ENCODE peak calls at places on chromosomes 6 and 20, in seven cellular contexts. D is neuronal stem cell, B is H1, V is H9, L is IMR-90, H is trophoblast cell, T is mesenchymal stem cell. P is an unnamed sample.

GRCh38 chr6:133610271-133610840 is 278.6 kb upstream of the TCF21 start:
- DNase-seq in D (no peak), B (no peak), V (no peak), L (peak), H (no peak), T (peak), P (no peak)

GRCh38 chr6:37173573-37174195 is 3.7 kb downstream of the PIM1 start:
- DNase-seq in D (no peak), B (no peak), V (no peak), L (no peak), H (no peak), T (no peak), P (no peak)

GRCh38 chr20:5216663-5217062 is 89.9 kb downstream of the CDS2 start:
- DNase-seq in D (no peak), B (no peak), V (no peak), L (no peak), H (no peak), T (no peak), P (no peak)

GRCh38 chr6:30500421-30501069 is 11.2 kb downstream of the HLA-E start:
- DNase-seq in D (no peak), B (no peak), V (no peak), L (peak), H (no peak), T (peak), P (no peak)

GRCh38 chr6:24558516-24558915 is 63.7 kb downstream of the ALDH5A1 start:
- DNase-seq in D (no peak), B (no peak), V (no peak), L (no peak), H (no peak), T (no peak), P (no peak)

GRCh38 chr20:36344517-36345132 is 38.5 kb downstream of the DLGAP4 start:
- DNase-seq in D (peak), B (peak), V (peak), L (peak), H (peak), T (peak), P (peak)

GRCh38 chr6:142028527-142028926 is 104.2 kb upstream of the GJE1 start:
- DNase-seq in D (no peak), B (no peak), V (no peak), L (no peak), H (no peak), T (no peak), P (no peak)

GRCh38 chr6:45422541-45423110 is 44.9 kb upstream of the SUPT3H start:
- DNase-seq in D (peak), B (no peak), V (peak), L (peak), H (no peak), T (peak), P (peak)

GRCh38 chr20:47659904-47660601 is 125.2 kb downstream of the SULF2 start:
- DNase-seq in D (no peak), B (no peak), V (no peak), L (no peak), H (no peak), T (no peak), P (no peak)

GRCh38 chr6:20319520-20320357 is 81.9 kb upstream of the E2F3 start:
- DNase-seq in D (no peak), B (no peak), V (no peak), L (no peak), H (no peak), T (no peak), P (no peak)

GRCh38 chr6:112372213-112372806 is 25.2 kb downstream of the RFPL4B start:
- DNase-seq in D (no peak), B (no peak), V (no peak), L (peak), H (no peak), T (peak), P (peak)

GRCh38 chr20:14334306-14334930 is 3.0 kb downstream of the FLRT3 start:
- DNase-seq in D (peak), B (no peak), V (peak), L (peak), H (no peak), T (peak), P (peak)

GRCh38 chr20:9647741-9648140 is 133.4 kb downstream of the LAMP5 start:
- DNase-seq in D (no peak), B (no peak), V (no peak), L (no peak), H (no peak), T (no peak), P (no peak)

GRCh38 chr20:48999890-49000870 is 45.9 kb upstream of the CSE1L start:
- DNase-seq in D (no peak), B (no peak), V (no peak), L (no peak), H (no peak), T (no peak), P (no peak)

GRCh38 chr6:167995302-167995701 is 2.2 kb upstream of the KIF25 start:
- DNase-seq in D (no peak), B (peak), V (no peak), L (no peak), H (no peak), T (no peak), P (no peak)

GRCh38 chr6:13485923-13486557 is 1.4 kb downstream of the GFOD1 start:
- DNase-seq in D (peak), B (no peak), V (no peak), L (peak), H (peak), T (peak), P (peak)

GRCh38 chr6:137277971-137278602 is 58.9 kb upstream of the IFNGR1 start:
- DNase-seq in D (peak), B (no peak), V (peak), L (peak), H (peak), T (peak), P (peak)

GRCh38 chr6:14117158-14118090 is at the start of gene CD83:
- DNase-seq in D (peak), B (peak), V (peak), L (peak), H (peak), T (peak), P (peak)

GRCh38 chr6:74870403-74870802 is 335.4 kb downstream of the COL12A1 start:
- DNase-seq in D (no peak), B (no peak), V (no peak), L (no peak), H (peak), T (no peak), P (peak)

GRCh38 chr20:51284871-51285270 is 257.6 kb downstream of the NFATC2 start:
- DNase-seq in D (no peak), B (no peak), V (no peak), L (no peak), H (no peak), T (no peak), P (no peak)

GRCh38 chr20:48238326-48238725 is 453.0 kb upstream of the SULF2 start:
- DNase-seq in D (no peak), B (no peak), V (no peak), L (peak), H (no peak), T (peak), P (peak)

GRCh38 chr6:120378582-120379220 is 955.6 kb downstream of the TBC1D32 start:
- DNase-seq in D (no peak), B (no peak), V (no peak), L (no peak), H (no peak), T (peak), P (peak)

GRCh38 chr20:35398660-35399144 is 13.1 kb downstream of the UQCC1 start:
- DNase-seq in D (no peak), B (no peak), V (no peak), L (peak), H (no peak), T (no peak), P (no peak)

GRCh38 chr6:73565767-73566485 is 45.1 kb upstream of the EEF1A1 start:
- DNase-seq in D (peak), B (no peak), V (peak), L (peak), H (peak), T (no peak), P (peak)

GRCh38 chr20:37651932-37652331 is 41.9 kb upstream of the CTNNBL1 start:
- DNase-seq in D (peak), B (peak), V (peak), L (no peak), H (no peak), T (no peak), P (peak)

GRCh38 chr20:37515876-37516275 is 5.2 kb upstream of the NNAT start:
- DNase-seq in D (no peak), B (no peak), V (no peak), L (no peak), H (no peak), T (no peak), P (no peak)

GRCh38 chr6:129203190-129203900 is 320.4 kb downstream of the LAMA2 start:
- DNase-seq in D (no peak), B (no peak), V (no peak), L (no peak), H (no peak), T (no peak), P (no peak)

GRCh38 chr6:137536104-137536773 is 42.0 kb upstream of the OLIG3 start:
- DNase-seq in D (no peak), B (no peak), V (no peak), L (no peak), H (no peak), T (no peak), P (no peak)

GRCh38 chr6:26534681-26535465 is 3.3 kb upstream of the HMGN4 start:
- DNase-seq in D (no peak), B (no peak), V (no peak), L (no peak), H (no peak), T (no peak), P (no peak)

GRCh38 chr20:8721098-8721497 is 347.8 kb upstream of the PLCB4 start:
- DNase-seq in D (peak), B (no peak), V (peak), L (peak), H (peak), T (peak), P (peak)

GRCh38 chr20:24782801-24783630 is 166.1 kb upstream of the CST7 start:
- DNase-seq in D (no peak), B (no peak), V (peak), L (no peak), H (no peak), T (no peak), P (peak)

GRCh38 chr6:120198033-120198432 is 848.5 kb upstream of the MAN1A1 start:
- DNase-seq in D (no peak), B (no peak), V (no peak), L (no peak), H (no peak), T (peak), P (peak)

GRCh38 chr6:135944120-135944519 is 92.6 kb downstream of the PDE7B start:
- DNase-seq in D (no peak), B (no peak), V (no peak), L (no peak), H (no peak), T (no peak), P (no peak)

GRCh38 chr6:103273048-103273447 is 1586.7 kb downstream of the HACE1 start:
- DNase-seq in D (peak), B (no peak), V (no peak), L (no peak), H (no peak), T (peak), P (peak)

GRCh38 chr6:1890987-1891386 is 281.3 kb downstream of the FOXC1 start:
- DNase-seq in D (no peak), B (no peak), V (no peak), L (no peak), H (no peak), T (no peak), P (no peak)

GRCh38 chr6:1890071-1890470 is 280.4 kb downstream of the FOXC1 start:
- DNase-seq in D (no peak), B (no peak), V (no peak), L (no peak), H (no peak), T (peak), P (no peak)

GRCh38 chr6:1884313-1884712 is 274.6 kb downstream of the FOXC1 start:
- DNase-seq in D (no peak), B (no peak), V (no peak), L (no peak), H (no peak), T (no peak), P (no peak)

GRCh38 chr6:1885576-1886003 is 275.9 kb downstream of the FOXC1 start:
- DNase-seq in D (no peak), B (no peak), V (no peak), L (no peak), H (no peak), T (no peak), P (no peak)
- H2BK5ac ChIP-seq in D (no peak), B (no peak), V (no peak), L (no peak), H (no peak), T (no peak), P (no peak)

GRCh38 chr6:122622404-122622938 is 12.3 kb downstream of the PKIB start:
- DNase-seq in D (no peak), B (no peak), V (no peak), L (no peak), H (no peak), T (no peak), P (no peak)
- H2BK5ac ChIP-seq in D (no peak), B (no peak), V (no peak), L (no peak), H (no peak), T (no peak), P (no peak)

DNA sequence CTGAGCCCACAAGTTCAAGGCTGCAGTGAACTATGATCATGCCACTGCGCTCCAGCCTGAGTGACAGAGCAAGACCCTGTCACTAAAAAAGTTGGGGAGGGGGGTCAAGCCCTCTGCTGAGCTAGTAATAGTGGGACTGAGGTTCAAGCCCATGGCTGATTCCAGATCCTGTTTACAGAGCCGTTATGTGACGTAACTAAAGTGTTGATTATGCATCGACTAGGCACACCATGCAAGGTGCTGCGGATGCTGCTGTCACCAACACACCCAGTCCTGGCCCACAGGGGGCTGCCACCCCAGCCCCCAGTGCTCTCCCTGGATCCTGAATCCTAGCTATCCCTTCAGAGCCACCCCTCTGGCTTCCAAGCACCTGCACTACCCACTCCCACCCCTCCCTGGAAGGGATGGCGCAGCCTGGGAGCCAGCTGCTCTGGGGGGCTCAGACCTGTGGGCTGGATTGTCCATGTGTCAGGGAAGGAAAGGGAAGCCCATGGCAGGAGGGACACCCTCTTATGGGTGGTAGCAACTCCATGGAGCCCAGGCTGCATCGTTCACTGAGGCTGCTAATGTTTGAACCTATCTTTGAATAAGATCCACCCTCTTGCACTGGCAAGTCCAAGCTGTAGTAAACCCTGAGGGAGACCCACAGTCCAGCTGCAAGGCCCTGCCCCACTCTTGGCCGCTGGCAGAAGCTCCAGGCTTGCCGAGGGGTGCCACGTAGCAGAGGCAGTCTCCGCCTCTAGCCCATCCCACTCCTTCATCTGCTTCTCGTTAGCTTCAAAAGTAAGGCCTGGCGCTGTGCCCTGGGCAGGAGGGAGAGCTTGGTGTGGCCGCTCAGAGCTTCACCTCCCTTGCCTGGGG is 95.0 kb downstream of the SNX5 start:
- DNase-seq in D (no peak), B (no peak), V (peak), L (peak), H (no peak), T (peak), P (no peak)
- H2BK5ac ChIP-seq in D (no peak), B (peak), V (no peak), L (peak), H (no peak), T (no peak), P (no peak)

DNA sequence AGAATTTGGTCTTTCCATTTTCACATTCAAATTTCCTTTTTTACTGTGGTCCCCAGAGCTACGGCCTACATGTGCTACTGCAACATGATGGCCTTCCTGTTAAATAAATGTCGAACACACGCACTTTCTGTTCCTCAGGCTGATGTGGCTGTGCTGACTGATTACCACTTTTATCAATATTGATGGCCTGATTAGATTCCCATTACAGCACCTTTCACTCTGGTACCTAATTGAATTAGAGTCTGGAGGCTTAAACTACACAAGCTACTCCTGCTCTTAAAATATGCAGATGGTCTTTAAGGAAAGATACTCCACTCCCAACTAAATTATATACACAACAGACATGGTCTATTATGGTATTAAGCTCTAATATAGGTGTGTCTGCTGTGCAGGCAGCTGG is 301.6 kb downstream of the FRK start:
- DNase-seq in D (no peak), B (no peak), V (no peak), L (no peak), H (no peak), T (no peak), P (no peak)
- H2BK5ac ChIP-seq in D (no peak), B (no peak), V (no peak), L (no peak), H (no peak), T (no peak), P (no peak)

GRCh38 chr20:46625875-46626373 is 25.3 kb downstream of the SLC13A3 start:
- DNase-seq in D (no peak), B (no peak), V (no peak), L (no peak), H (no peak), T (no peak), P (no peak)

GRCh38 chr20:46627251-46627650 is 24.0 kb downstream of the SLC13A3 start:
- DNase-seq in D (no peak), B (no peak), V (no peak), L (no peak), H (no peak), T (no peak), P (no peak)

GRCh38 chr20:46626799-46627198 is 24.5 kb downstream of the SLC13A3 start:
- DNase-seq in D (no peak), B (no peak), V (no peak), L (no peak), H (no peak), T (no peak), P (no peak)

GRCh38 chr20:46622125-46622524 is 29.1 kb downstream of the SLC13A3 start:
- DNase-seq in D (peak), B (no peak), V (no peak), L (no peak), H (no peak), T (no peak), P (peak)

DNA sequence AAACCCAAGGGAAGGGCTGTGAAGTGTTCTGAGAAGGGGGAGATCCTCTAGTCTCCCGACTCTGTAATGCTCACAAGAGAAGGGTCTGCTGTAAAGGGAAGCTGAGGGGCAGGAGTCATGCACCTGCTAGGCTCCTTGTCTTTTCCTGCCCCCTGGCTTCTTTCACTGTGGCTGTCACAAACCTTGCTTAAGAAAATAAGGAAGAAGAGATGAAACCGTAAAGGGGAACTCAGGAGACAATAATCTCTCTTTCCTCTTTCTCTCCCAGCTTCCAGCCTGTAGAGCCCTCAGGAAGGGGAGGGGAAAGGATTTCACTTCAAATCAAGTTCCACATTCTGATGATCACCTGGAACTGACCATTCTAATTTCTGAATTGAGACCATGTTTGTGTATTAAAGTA is 26.3 kb downstream of the SLC13A3 start:
- DNase-seq in D (no peak), B (no peak), V (no peak), L (no peak), H (no peak), T (no peak), P (no peak)
- H2BK5ac ChIP-seq in D (no peak), B (no peak), V (no peak), L (no peak), H (no peak), T (no peak), P (no peak)